ENCODE peak calls at places on chromosomes 6 and 20, in ten cellular contexts. B is HepG2, S is K562, V is transverse colon, T is sigmoid colon, G is stomach, W is SK-N-SH, Q is esophagus muscularis mucosa, K is H1, J is GM12878. F is an unnamed sample. For H3K4me1, the result is how much of the 10 kb centered on the place peaks cover.

GRCh38 chr6:44580901-44581300 is 193.4 kb downstream of the CDC5L start:
- DNase-seq in B (no peak), S (no peak), V (no peak), T (no peak), G (no peak), W (no peak), Q (no peak), K (no peak), J (no peak), F (no peak)

GRCh38 chr6:147774856-147775255 is 266.4 kb downstream of the SAMD5 start:
- DNase-seq in B (peak), S (no peak), V (no peak), T (no peak), G (no peak), W (no peak), Q (no peak), K (peak), J (no peak), F (no peak)

GRCh38 chr6:112990971-112991370 is 643.8 kb downstream of the RFPL4B start:
- DNase-seq in B (no peak), S (no peak), V (no peak), T (no peak), G (no peak), W (no peak), Q (no peak), K (no peak), J (no peak), F (no peak)

GRCh38 chr6:149223934-149224333 is 93.6 kb upstream of the TAB2 start:
- DNase-seq in B (peak), S (no peak), V (no peak), T (no peak), G (no peak), W (no peak), Q (no peak), K (no peak), J (no peak), F (no peak)

GRCh38 chr6:106104941-106105340 is 18.8 kb downstream of the PRDM1 start:
- DNase-seq in B (no peak), S (no peak), V (no peak), T (no peak), G (no peak), W (no peak), Q (peak), K (no peak), J (no peak), F (no peak)

GRCh38 chr6:1930356-1930755 is 315.0 kb downstream of the GMDS start:
- DNase-seq in B (no peak), S (no peak), V (no peak), T (no peak), G (no peak), W (no peak), Q (no peak), K (no peak), J (no peak), F (no peak)

GRCh38 chr6:44432726-44433125 is 45.2 kb downstream of the CDC5L start:
- DNase-seq in B (no peak), S (no peak), V (no peak), T (no peak), G (no peak), W (no peak), Q (no peak), K (no peak), J (no peak), F (no peak)

GRCh38 chr6:119355157-119355556 is 5.6 kb upstream of the MAN1A1 start:
- DNase-seq in B (no peak), S (no peak), V (no peak), T (no peak), G (no peak), W (no peak), Q (no peak), K (no peak), J (no peak), F (no peak)

GRCh38 chr20:19012671-19013070 is 199.1 kb downstream of the SCP2D1 start:
- DNase-seq in B (no peak), S (no peak), V (no peak), T (no peak), G (no peak), W (no peak), Q (no peak), K (no peak), J (no peak), F (no peak)

GRCh38 chr6:25359191-25359861 is 80.2 kb downstream of the CARMIL1 start:
- DNase-seq in B (no peak), S (no peak), V (no peak), T (peak), G (no peak), W (no peak), Q (peak), K (no peak), J (no peak), F (no peak)

GRCh38 chr6:127441881-127442280 is 17.3 kb downstream of the KIAA0408 start:
- DNase-seq in B (no peak), S (no peak), V (no peak), T (no peak), G (no peak), W (no peak), Q (no peak), K (no peak), J (no peak), F (no peak)

GRCh38 chr6:45791181-45791580 is 224.5 kb downstream of the CLIC5 start:
- DNase-seq in B (no peak), S (no peak), V (no peak), T (no peak), G (no peak), W (no peak), Q (no peak), K (no peak), J (no peak), F (no peak)

GRCh38 chr6:113347420-113347819 is 509.7 kb upstream of the MARCKS start:
- DNase-seq in B (no peak), S (no peak), V (no peak), T (no peak), G (no peak), W (no peak), Q (no peak), K (no peak), J (no peak), F (no peak)

GRCh38 chr6:132190815-132191175 is 210.5 kb downstream of the MOXD1 start:
- DNase-seq in B (no peak), S (no peak), V (no peak), T (no peak), G (no peak), W (no peak), Q (no peak), K (no peak), J (no peak), F (no peak)

GRCh38 chr6:21996425-21997207 is 300.2 kb downstream of the PRL start:
- DNase-seq in B (no peak), S (no peak), V (no peak), T (no peak), G (no peak), W (peak), Q (no peak), K (no peak), J (no peak), F (no peak)

GRCh38 chr6:157226026-157226639 is 97.2 kb downstream of the TMEM242 start:
- DNase-seq in B (no peak), S (no peak), V (no peak), T (no peak), G (no peak), W (no peak), Q (no peak), K (no peak), J (no peak), F (peak)

GRCh38 chr6:14742680-14743079 is 503.2 kb upstream of the JARID2 start:
- DNase-seq in B (no peak), S (no peak), V (no peak), T (no peak), G (no peak), W (no peak), Q (no peak), K (no peak), J (no peak), F (no peak)

GRCh38 chr6:144447487-144447886 is 162.4 kb downstream of the UTRN start:
- DNase-seq in B (no peak), S (no peak), V (no peak), T (no peak), G (no peak), W (no peak), Q (no peak), K (no peak), J (no peak), F (no peak)

GRCh38 chr6:129317931-129318820 is 391.8 kb downstream of the ARHGAP18 start:
- DNase-seq in B (no peak), S (no peak), V (no peak), T (no peak), G (no peak), W (no peak), Q (no peak), K (peak), J (no peak), F (no peak)

GRCh38 chr20:62436692-62437091 is 9.4 kb upstream of the RBBP8NL start:
- DNase-seq in B (no peak), S (no peak), V (no peak), T (no peak), G (no peak), W (no peak), Q (no peak), K (no peak), J (no peak), F (no peak)

GRCh38 chr6:21305827-21306469 is 287.6 kb upstream of the SOX4 start:
- DNase-seq in B (peak), S (no peak), V (no peak), T (no peak), G (no peak), W (no peak), Q (no peak), K (no peak), J (no peak), F (no peak)

GRCh38 chr6:106039836-106040592 is 46.1 kb upstream of the PRDM1 start:
- DNase-seq in B (no peak), S (no peak), V (no peak), T (no peak), G (no peak), W (no peak), Q (no peak), K (no peak), J (no peak), F (no peak)

GRCh38 chr6:85360794-85361642 is 88.9 kb upstream of the NT5E start:
- DNase-seq in B (peak), S (no peak), V (peak), T (no peak), G (no peak), W (no peak), Q (no peak), K (no peak), J (no peak), F (no peak)

GRCh38 chr6:130620338-130620781 is 206.8 kb upstream of the SMLR1 start:
- DNase-seq in B (no peak), S (no peak), V (no peak), T (no peak), G (no peak), W (no peak), Q (no peak), K (no peak), J (no peak), F (no peak)

GRCh38 chr6:29850011-29850553 is 22.5 kb downstream of the HLA-G start:
- DNase-seq in B (no peak), S (peak), V (peak), T (peak), G (peak), W (no peak), Q (no peak), K (no peak), J (no peak), F (no peak)

GRCh38 chr6:45001663-45002062 is 326.5 kb upstream of the RUNX2 start:
- DNase-seq in B (no peak), S (no peak), V (no peak), T (no peak), G (no peak), W (no peak), Q (no peak), K (no peak), J (peak), F (no peak)

GRCh38 chr6:47434372-47435253 is 43.0 kb upstream of the CD2AP start:
- DNase-seq in B (no peak), S (no peak), V (no peak), T (no peak), G (no peak), W (no peak), Q (no peak), K (no peak), J (no peak), F (no peak)

GRCh38 chr20:49691818-49692568 is 21.7 kb downstream of the B4GALT5 start:
- DNase-seq in B (no peak), S (no peak), V (no peak), T (no peak), G (no peak), W (no peak), Q (no peak), K (no peak), J (no peak), F (no peak)

GRCh38 chr6:112773217-112773616 is 426.1 kb downstream of the RFPL4B start:
- DNase-seq in B (no peak), S (no peak), V (no peak), T (no peak), G (no peak), W (no peak), Q (no peak), K (no peak), J (no peak), F (no peak)

GRCh38 chr6:135995160-135995898 is 143.8 kb downstream of the PDE7B start:
- DNase-seq in B (no peak), S (no peak), V (no peak), T (no peak), G (no peak), W (no peak), Q (no peak), K (no peak), J (no peak), F (no peak)

GRCh38 chr6:62999796-63000195 is 211.5 kb upstream of the FKBP1C start:
- DNase-seq in B (no peak), S (no peak), V (no peak), T (no peak), G (no peak), W (no peak), Q (no peak), K (no peak), J (no peak), F (no peak)

GRCh38 chr6:53048431-53049195 is 16.6 kb upstream of the FBXO9 start:
- DNase-seq in B (peak), S (no peak), V (no peak), T (no peak), G (no peak), W (no peak), Q (no peak), K (no peak), J (peak), F (no peak)

GRCh38 chr20:60283281-60283680 is 325.1 kb downstream of the CDH26 start:
- DNase-seq in B (no peak), S (no peak), V (no peak), T (no peak), G (no peak), W (no peak), Q (no peak), K (no peak), J (no peak), F (no peak)

GRCh38 chr20:21096321-21097043 is 9.7 kb downstream of the LINC00237 start:
- DNase-seq in B (peak), S (peak), V (no peak), T (no peak), G (no peak), W (peak), Q (peak), K (no peak), J (peak), F (no peak)

DNA sequence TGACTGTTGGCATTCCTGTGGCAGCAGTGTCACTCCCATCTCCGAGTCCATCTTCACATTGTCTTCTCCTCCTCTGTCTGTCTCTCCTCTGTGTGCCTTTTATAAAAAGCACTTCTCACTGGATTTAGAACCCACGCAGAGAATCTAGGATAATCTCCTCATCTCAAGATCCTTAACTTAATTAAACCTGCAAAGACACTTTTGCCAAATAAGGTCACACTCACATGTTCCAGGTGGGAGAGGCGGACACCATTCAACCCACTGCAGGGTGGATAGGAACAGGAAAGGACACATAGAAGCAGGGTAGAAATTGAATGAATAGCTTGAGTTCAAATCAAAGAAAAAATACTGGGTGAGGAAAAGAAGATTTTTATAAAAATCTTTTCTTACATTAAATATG is 292.5 kb downstream of the PHACTR1 start:
- DNase-seq in B (no peak), S (no peak), V (no peak), T (no peak), G (no peak), W (no peak), Q (no peak), K (no peak), J (no peak), F (no peak)
- H3K4me1 ChIP-seq in B (under half), S (under half), V (under half), T (under half), G (under half), W (under half), Q (under half), K (under half), J (under half), F (under half)

GRCh38 chr6:107488174-107488874 is 1.6 kb upstream of the SOBP start:
- DNase-seq in B (no peak), S (no peak), V (no peak), T (no peak), G (no peak), W (peak), Q (no peak), K (no peak), J (no peak), F (no peak)

GRCh38 chr6:107490568-107491058 is 696 bp downstream of the SOBP start:
- DNase-seq in B (no peak), S (no peak), V (no peak), T (peak), G (no peak), W (peak), Q (no peak), K (no peak), J (no peak), F (no peak)

GRCh38 chr6:107489636-107490567 is at the start of gene SOBP:
- DNase-seq in B (peak), S (peak), V (peak), T (peak), G (peak), W (peak), Q (no peak), K (no peak), J (no peak), F (no peak)

GRCh38 chr6:107491059-107491609 is 1.2 kb downstream of the SOBP start:
- DNase-seq in B (peak), S (no peak), V (peak), T (peak), G (peak), W (peak), Q (no peak), K (no peak), J (no peak), F (no peak)

DNA sequence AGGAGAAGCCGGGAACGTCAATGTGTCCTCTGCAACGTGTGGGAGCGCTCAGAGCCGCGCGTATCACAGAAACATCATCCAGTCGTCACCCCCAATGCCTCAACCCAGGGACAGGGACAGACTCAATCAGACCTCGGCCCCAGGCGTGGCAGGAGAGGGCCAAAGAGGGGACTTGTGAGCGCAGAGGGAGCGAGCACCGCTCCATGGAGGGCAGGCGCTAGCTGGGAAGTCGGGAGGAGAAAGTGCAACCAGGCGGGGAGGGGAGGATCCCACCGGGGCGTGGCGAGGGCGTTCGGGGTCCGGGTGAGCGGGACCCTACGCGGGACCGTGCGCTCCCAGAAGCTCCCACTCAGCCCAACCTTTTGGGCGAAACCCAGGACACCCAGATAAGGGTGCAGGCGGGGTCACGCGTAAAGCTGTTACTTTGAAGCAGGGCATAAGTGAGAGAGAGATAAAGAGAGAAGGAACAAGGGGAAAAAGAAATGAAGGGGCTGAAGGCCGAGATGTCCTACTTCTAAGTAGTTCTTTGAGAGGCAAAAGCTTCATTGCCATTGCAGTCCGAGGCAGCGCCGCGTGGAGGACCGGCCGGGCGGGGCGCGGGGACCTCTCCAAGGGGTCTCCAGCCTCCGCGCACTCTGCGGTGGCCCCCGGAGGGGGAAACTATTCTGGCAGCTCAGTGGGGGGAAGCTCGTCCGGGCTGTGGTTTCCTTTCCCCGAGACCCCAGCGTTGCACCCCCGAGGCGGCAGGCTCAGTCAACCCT is 862 bp upstream of the SOBP start:
- DNase-seq in B (peak), S (peak), V (no peak), T (peak), G (no peak), W (peak), Q (no peak), K (no peak), J (no peak), F (no peak)
- TF ChIP-seq POLR2AphosphoS5 in B (no peak), S (no peak), V (no peak), T (no peak), G (no peak), W (no peak), Q (peak), K (no peak), J (no peak), F (no peak)

GRCh38 chr6:11460001-11460668 is 77.4 kb upstream of the TMEM170B start:
- DNase-seq in B (no peak), S (no peak), V (no peak), T (no peak), G (no peak), W (no peak), Q (no peak), K (no peak), J (peak), F (no peak)
- TF ChIP-seq EP300 in B (no peak), S (no peak), V (no peak), T (no peak), G (no peak), W (no peak), Q (no peak), K (no peak), J (peak), F (no peak)

DNA sequence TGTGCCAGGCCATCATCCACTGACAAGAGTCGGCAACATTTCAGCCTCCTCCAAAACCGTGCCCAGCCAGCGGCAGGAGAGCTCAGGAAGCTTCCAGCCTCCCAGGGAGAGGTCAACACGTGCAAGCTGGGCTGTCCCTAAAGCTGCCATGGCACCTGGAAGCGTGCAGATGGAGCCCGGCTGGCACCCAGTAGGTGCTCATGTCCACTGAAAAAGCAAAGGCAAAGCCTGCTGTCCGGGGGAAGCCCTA is 14.4 kb upstream of the TLDC2 start:
- DNase-seq in B (no peak), S (no peak), V (no peak), T (peak), G (no peak), W (no peak), Q (no peak), K (no peak), J (no peak), F (no peak)
- H3K4me1 ChIP-seq in B (half or more), S (under half), V (half or more), T (half or more), G (half or more), W (under half), Q (half or more), K (under half), J (under half), F (half or more)

DNA sequence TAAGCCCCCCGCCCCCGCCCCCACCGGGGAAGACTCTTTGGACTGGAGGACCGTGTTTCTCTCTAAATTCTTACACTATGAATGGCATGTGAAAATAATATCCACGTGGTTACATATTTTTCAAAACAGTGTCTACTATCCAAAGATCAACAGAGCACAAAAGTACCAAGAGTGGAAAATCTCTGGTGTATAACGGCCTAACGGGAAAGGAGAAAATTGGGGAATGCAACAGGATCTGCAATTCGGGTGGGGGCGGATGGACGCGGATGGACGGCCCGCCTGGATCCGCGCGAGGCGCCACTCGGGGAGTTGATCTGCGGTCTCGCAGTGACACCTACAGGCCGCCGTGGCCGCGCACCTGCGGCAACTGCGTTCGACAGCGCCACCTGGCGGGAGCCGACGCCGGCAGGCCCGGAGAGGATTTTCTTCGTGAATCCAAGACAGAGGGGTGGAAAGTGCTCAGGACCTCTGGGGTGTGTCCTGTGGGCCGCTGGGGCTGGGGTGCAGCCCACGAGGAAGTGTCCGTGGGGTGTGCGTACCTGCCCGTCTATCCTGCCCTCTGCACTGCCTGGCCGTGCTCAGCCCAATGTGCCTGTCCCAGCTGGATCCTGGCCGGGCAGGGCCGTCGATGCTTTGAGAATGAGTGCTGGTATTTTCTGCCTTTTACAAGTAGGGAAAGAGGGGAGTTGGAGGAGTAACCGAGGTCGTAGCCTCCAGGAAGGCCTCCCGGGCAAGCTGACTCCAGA is 18.6 kb downstream of the ANKRD60 start:
- DNase-seq in B (peak), S (peak), V (peak), T (peak), G (peak), W (peak), Q (peak), K (no peak), J (peak), F (peak)
- TF ChIP-seq POLR2AphosphoS5 in B (no peak), S (no peak), V (no peak), T (peak), G (no peak), W (no peak), Q (peak), K (no peak), J (no peak), F (no peak)

GRCh38 chr20:56359212-56360132 is 698 bp downstream of the FAM210B start:
- DNase-seq in B (peak), S (peak), V (peak), T (peak), G (peak), W (peak), Q (no peak), K (no peak), J (no peak), F (peak)
- TF ChIP-seq EP300 in B (no peak), S (no peak), V (no peak), T (no peak), G (no peak), W (no peak), Q (no peak), K (no peak), J (no peak), F (no peak)

F was measured in suprapubic skin.